ENCODE peak calls at places on chromosomes 2 and 18, in nine cellular contexts. L is HTR-8/SVneo; U is CD8-positive, alpha-beta T cell; J is NCI-H345; W is fibroblast of mammary gland; R is cardiac septum; D is naive thymus-derived CD8-positive, alpha-beta T cell; K is occipital lobe; N is DMS 273 treated with DMSO at 0.1 percent for 48 hours. S is an unnamed sample.

GRCh38 chr18:32847719-32848118 is 74.9 kb upstream of the KLHL14 start:
- DNase-seq in R (no peak), J (no peak), K (no peak), W (no peak), N (no peak), U (no peak), D (no peak), L (no peak), S (no peak)

GRCh38 chr2:213640742-213641425 is 356.6 kb downstream of the SPAG16 start:
- DNase-seq in J (peak; percentile 63), N (no peak), R (no peak), W (no peak), U (no peak), L (no peak), D (no peak), K (no peak), S (peak; percentile 18)

GRCh38 chr2:165008916-165009315 is 53.6 kb upstream of the SLC38A11 start:
- DNase-seq in K (no peak), W (peak; percentile 13), L (no peak), U (no peak), N (no peak), D (no peak), R (no peak), J (no peak), S (no peak)

GRCh38 chr2:124001681-124002080 is 23.4 kb upstream of the CNTNAP5 start:
- DNase-seq in R (no peak), L (no peak), N (no peak), W (no peak), J (peak; percentile 39), U (no peak), K (no peak), D (no peak), S (peak; percentile 92)

GRCh38 chr2:102147935-102148334 is 5.4 kb downstream of the IL1R1 start:
- DNase-seq in K (no peak), J (no peak), U (no peak), N (no peak), R (no peak), L (no peak), W (peak; percentile 92), D (no peak), S (no peak)

GRCh38 chr2:61604433-61604832 is 66.3 kb upstream of the XPO1 start:
- DNase-seq in W (no peak), R (no peak), N (no peak), J (no peak), L (no peak), K (no peak), D (no peak), U (no peak), S (no peak)

GRCh38 chr2:138013651-138014050 is 49.4 kb downstream of the HNMT start:
- DNase-seq in D (no peak), J (no peak), W (no peak), U (no peak), R (no peak), N (no peak), L (no peak), K (no peak), S (no peak)

GRCh38 chr2:177419274-177419673 is 26.7 kb downstream of the AGPS start:
- DNase-seq in J (no peak), D (no peak), K (no peak), U (no peak), L (no peak), R (no peak), N (peak; percentile 14), W (peak; percentile 76), S (peak; percentile 26)

GRCh38 chr2:224311226-224311625 is 90.7 kb downstream of the FAM124B start:
- DNase-seq in K (no peak), N (no peak), R (no peak), J (no peak), W (peak; percentile 42), L (no peak), D (no peak), U (no peak), S (no peak)

GRCh38 chr2:190123956-190124355 is 61.4 kb upstream of the MSTN start:
- DNase-seq in W (peak; percentile 83), U (no peak), L (no peak), K (no peak), J (no peak), D (no peak), N (no peak), R (no peak), S (no peak)

GRCh38 chr18:61963705-61964104 is 70.9 kb upstream of the RNF152 start:
- DNase-seq in U (no peak), L (no peak), N (no peak), D (no peak), J (no peak), W (no peak), R (no peak), K (no peak), S (no peak)